ENCODE peak calls at places on chromosomes 7 and 10, in four cellular contexts. I, O, M and J are unnamed samples.

GRCh38 chr10:119190353-119190752 is 11.7 kb upstream of the PRDX3 start:
- DNase-seq in I (no peak), O (no peak), M (peak), J (peak)

GRCh38 chr10:69472544-69472943 is 21.3 kb downstream of the TSPAN15 start:
- DNase-seq in I (no peak), O (no peak), M (no peak), J (no peak)

GRCh38 chr10:12974845-12975199 is 26.7 kb downstream of the CCDC3 start:
- DNase-seq in I (no peak), O (no peak), M (no peak), J (no peak)

GRCh38 chr7:131409129-131409766 is 81.6 kb downstream of the MKLN1 start:
- DNase-seq in I (no peak), O (no peak), M (no peak), J (no peak)

GRCh38 chr7:30845426-30846135 is 66.1 kb upstream of the AQP1 start:
- DNase-seq in I (no peak), O (no peak), M (peak), J (no peak)

GRCh38 chr7:88200793-88201192 is 19.0 kb downstream of the SRI start:
- DNase-seq in I (no peak), O (no peak), M (no peak), J (no peak)

GRCh38 chr7:2873146-2873545 is 29.0 kb upstream of the GNA12 start:
- DNase-seq in I (no peak), O (peak), M (no peak), J (no peak)

GRCh38 chr7:22723171-22723601 is 3.8 kb upstream of the IL6 start:
- DNase-seq in I (no peak), O (no peak), M (peak), J (no peak)

GRCh38 chr10:71232089-71232998 is 20.0 kb downstream of the UNC5B start:
- DNase-seq in I (no peak), O (no peak), M (no peak), J (no peak)

GRCh38 chr7:77651544-77652162 is 44.6 kb upstream of the RSBN1L start:
- DNase-seq in I (peak), O (peak), M (peak), J (peak)

GRCh38 chr10:15427836-15428414 is 56.8 kb upstream of the FAM171A1 start:
- DNase-seq in I (peak), O (peak), M (peak), J (peak)

GRCh38 chr7:15577600-15577999 is 15.8 kb upstream of the AGMO start:
- DNase-seq in I (no peak), O (no peak), M (no peak), J (no peak)

GRCh38 chr7:50768470-50769159 is 14.1 kb downstream of the GRB10 start:
- DNase-seq in I (no peak), O (peak), M (no peak), J (no peak)

GRCh38 chr7:13851756-13852155 is 137.7 kb downstream of the ETV1 start:
- DNase-seq in I (no peak), O (no peak), M (peak), J (no peak)

GRCh38 chr7:130151591-130152269 is 53.5 kb downstream of the TMEM209 start:
- DNase-seq in I (no peak), O (no peak), M (peak), J (no peak)

GRCh38 chr7:27242580-27243339 is at the start of gene EVX1:
- DNase-seq in I (no peak), O (no peak), M (peak), J (peak)

GRCh38 chr10:60963441-60964256 is 19.7 kb upstream of the RHOBTB1 start:
- DNase-seq in I (peak), O (peak), M (peak), J (no peak)

DNA sequence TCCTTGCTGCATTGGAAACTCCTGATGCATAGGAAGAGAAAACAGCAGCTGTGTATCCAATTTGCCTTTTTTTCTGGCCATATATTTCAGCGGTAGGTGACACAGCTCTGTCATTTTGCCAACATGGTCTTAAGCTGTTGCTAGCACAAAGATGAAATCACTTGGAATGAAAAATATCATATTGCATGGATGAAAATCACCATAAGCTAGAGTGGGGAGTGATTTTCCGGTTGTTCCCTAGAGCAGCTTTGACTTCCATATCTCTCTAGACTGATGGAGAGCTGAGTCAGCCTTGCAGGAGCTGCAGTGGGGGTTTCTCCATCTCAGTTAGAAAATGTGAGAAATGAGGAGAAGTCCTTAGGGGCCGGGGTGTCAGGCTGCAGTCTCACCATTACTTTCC is 38.3 kb upstream of the BTBD16 start:
- DNase-seq in I (no peak), O (no peak), M (peak), J (no peak)
- TF ChIP-seq BHLHE40 in I (no peak), O (no peak), M (no peak), J (no peak)

DNA sequence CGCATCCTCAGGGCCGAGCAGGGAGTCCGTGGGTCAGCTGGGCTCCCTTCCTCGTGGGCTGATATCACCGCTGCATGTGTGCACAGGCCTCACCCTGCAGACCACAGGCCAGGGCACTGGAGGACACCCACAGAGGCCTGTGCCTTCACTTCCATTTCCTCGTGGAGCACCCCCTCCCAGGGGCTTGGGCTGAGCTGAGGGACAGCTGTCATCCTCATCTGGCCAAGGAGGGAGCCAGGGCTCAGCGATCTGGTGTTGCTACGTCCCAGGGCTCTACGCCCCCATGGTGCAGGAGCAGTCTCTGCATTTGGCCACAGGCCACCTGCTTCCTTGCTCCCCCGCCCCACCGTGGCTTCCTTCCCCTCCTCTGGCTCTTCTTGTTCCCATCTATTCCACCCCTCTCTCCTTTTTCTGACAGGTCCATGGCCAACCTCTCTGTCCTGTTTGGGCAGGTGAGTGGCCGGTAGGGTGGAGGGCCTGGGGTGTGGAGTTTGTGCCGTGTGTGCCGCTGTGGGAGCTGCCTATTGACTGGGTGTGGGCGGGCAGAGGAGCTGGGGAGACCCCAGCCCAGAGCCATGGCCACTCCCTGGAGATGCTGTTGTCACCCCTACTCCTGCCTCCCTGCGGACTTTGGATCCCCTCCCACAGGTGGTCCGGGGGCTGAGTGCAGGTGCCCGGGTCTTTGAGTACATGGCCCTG is 8.3 kb upstream of the ASIC3 start:
- DNase-seq in I (no peak), O (peak), M (no peak), J (no peak)
- TF ChIP-seq MAZ in I (no peak), O (no peak), M (no peak), J (no peak)

DNA sequence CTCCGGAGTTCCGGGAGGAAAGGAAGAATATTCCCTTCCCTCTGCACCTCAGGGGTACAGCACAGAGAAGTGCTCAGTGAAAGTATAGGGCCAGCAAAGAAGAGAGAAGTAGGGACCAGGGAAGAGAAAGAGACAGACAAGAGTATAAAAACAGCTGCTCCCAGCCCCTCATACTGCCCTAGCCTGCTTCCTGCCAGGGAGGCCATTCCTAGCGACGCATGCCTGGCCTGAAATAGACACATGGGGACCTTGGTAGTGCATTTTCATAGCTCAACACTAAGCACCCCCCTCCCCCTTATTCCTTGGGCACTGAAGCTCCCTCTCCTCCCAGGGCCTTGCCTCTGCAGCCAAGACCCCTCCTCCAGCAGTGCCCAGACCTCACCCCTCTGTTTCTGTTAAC is 64.6 kb downstream of the ZMIZ1 start:
- DNase-seq in I (no peak), O (no peak), M (no peak), J (no peak)
- TF ChIP-seq BHLHE40 in I (no peak), O (no peak), M (no peak), J (no peak)

GRCh38 chr7:71787513-71787912 is 624.6 kb downstream of the CALN1 start:
- DNase-seq in I (no peak), O (peak), M (no peak), J (no peak)
- TF ChIP-seq MAZ in I (no peak), O (no peak), M (no peak), J (no peak)

DNA sequence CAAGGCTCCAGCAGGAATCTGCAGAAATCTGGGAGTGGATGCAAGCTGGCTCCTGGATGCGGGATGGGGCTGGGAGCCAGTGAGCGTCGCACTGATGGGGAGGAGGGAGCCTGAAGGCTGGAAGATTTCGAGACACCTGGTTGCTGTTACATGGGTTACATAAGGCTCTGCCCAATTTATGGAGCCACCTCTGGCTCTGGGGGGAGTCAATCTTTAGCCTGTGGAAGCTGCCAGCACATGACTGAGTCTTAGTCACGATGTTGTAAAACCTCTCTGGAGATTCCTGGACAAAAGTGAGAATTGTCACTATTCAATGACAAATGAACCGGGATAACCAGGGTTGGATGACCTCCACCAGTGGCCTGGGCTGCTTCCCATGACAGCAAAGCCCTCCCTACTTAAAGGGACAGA is 51.1 kb upstream of the ADRB1 start:
- DNase-seq in I (no peak), O (no peak), M (no peak), J (no peak)
- TF ChIP-seq BHLHE40 in I (no peak), O (no peak), M (no peak), J (no peak)

DNA sequence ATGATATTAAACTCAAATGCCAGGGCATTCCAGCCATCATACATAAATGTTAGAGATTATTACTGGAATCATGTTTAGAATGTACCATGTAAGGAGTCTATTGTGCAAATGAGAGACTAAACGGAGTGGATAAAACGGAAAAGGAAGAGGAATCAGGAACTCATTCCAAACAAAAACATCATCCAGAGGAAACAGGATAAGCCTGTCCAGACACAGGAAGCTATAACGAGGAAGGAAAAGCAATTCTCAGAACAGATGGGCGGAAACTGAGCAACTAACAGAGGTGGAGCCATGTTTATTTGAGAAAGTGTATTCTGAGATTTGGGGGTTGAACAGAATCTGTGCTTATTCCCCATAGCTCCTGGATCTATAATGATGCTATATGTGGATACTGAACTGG is 52.3 kb upstream of the TRIM24 start:
- DNase-seq in I (no peak), O (no peak), M (no peak), J (no peak)
- TF ChIP-seq MAZ in I (no peak), O (no peak), M (no peak), J (no peak)